ENCODE peak calls at places on chromosomes 3 and 15, in eight cellular contexts. R is heart right ventricle, B is K562, J is sigmoid colon, P is PC-3, H is mesenchymal stem cell, Y is left lung, K is upper lobe of right lung. I is an unnamed sample.

GRCh38 chr3:36707623-36708409 is 56.5 kb downstream of the DCLK3 start:
- DNase-seq in J (no peak), H (peak; percentile 41), B (peak; percentile 72), K (no peak), Y (no peak), P (peak; percentile 54), R (no peak), I (no peak)

GRCh38 chr3:177211503-177212277 is 14.4 kb upstream of the TBL1XR1 start:
- DNase-seq in R (no peak), Y (no peak), H (no peak), P (peak; percentile 48), B (peak; percentile 43), K (no peak), J (no peak), I (no peak)

GRCh38 chr15:44102675-44103254 is 92.3 kb downstream of the FRMD5 start:
- DNase-seq in K (no peak), J (no peak), P (peak; percentile 99), B (no peak), Y (no peak), H (peak; percentile 96), R (peak; percentile 15), I (peak; percentile 89)

GRCh38 chr15:92077353-92078080 is 224.0 kb downstream of the SLCO3A1 start:
- DNase-seq in P (peak; percentile 69), H (peak; percentile 21), B (peak; percentile 59), R (peak; percentile 83), Y (no peak), J (peak; percentile 79), K (peak; percentile 77), I (peak; percentile 89)

GRCh38 chr3:139830817-139831216 is 104.2 kb upstream of the CLSTN2 start:
- DNase-seq in R (peak; percentile 50), B (no peak), Y (peak; percentile 29), K (peak; percentile 67), P (no peak), H (no peak), J (no peak), I (peak; percentile 2)

GRCh38 chr3:69696365-69696764 is 42.9 kb upstream of the MITF start:
- DNase-seq in R (no peak), B (no peak), Y (no peak), K (no peak), J (no peak), H (no peak), P (no peak), I (no peak)

GRCh38 chr15:72474912-72475601 is 927 bp downstream of the ARIH1 start:
- DNase-seq in K (peak; percentile 90), P (peak; percentile 48), Y (peak; percentile 92), H (peak; percentile 81), B (peak; percentile 76), R (peak; percentile 75), J (peak; percentile 92), I (peak; percentile 80)

GRCh38 chr3:134003066-134003465 is 26.7 kb downstream of the SLCO2A1 start:
- DNase-seq in P (no peak), Y (no peak), R (no peak), J (peak; percentile 13), K (no peak), H (no peak), B (no peak), I (no peak)

GRCh38 chr3:36792342-36792741 is 28.0 kb upstream of the DCLK3 start:
- DNase-seq in R (no peak), J (no peak), H (peak; percentile 38), B (peak; percentile 66), P (peak; percentile 67), Y (no peak), K (no peak), I (no peak)

GRCh38 chr3:63532521-63532920 is 120.0 kb upstream of the SNTN start:
- DNase-seq in B (no peak), Y (no peak), P (no peak), H (no peak), R (no peak), K (no peak), J (no peak), I (no peak)

GRCh38 chr3:99171815-99172214 is 270.3 kb upstream of the DCBLD2 start:
- DNase-seq in R (no peak), J (no peak), B (no peak), H (no peak), P (no peak), K (no peak), Y (no peak), I (no peak)

GRCh38 chr15:77631790-77632551 is 741 bp downstream of the LINGO1 start:
- DNase-seq in K (no peak), J (no peak), H (no peak), R (no peak), B (peak; percentile 44), P (no peak), Y (no peak), I (peak; percentile 36)

GRCh38 chr3:16849240-16849639 is 35.5 kb upstream of the PLCL2 start:
- DNase-seq in H (no peak), B (no peak), J (peak; percentile 70), P (no peak), R (peak; percentile 84), Y (no peak), K (peak; percentile 65), I (peak; percentile 65)

GRCh38 chr3:179829391-179829790 is 176.6 kb downstream of the USP13 start:
- DNase-seq in H (no peak), R (no peak), B (no peak), J (no peak), P (no peak), Y (no peak), K (no peak), I (no peak)

GRCh38 chr3:10006048-10006761 is 19.6 kb upstream of the EMC3 start:
- DNase-seq in K (no peak), P (no peak), B (no peak), H (no peak), R (no peak), J (peak; percentile 57), Y (no peak), I (no peak)

GRCh38 chr3:12938258-12938711 is 96.9 kb upstream of the RPL32 start:
- DNase-seq in K (no peak), H (no peak), J (peak; percentile 81), B (no peak), Y (no peak), P (no peak), R (peak; percentile 82), I (peak; percentile 58)

GRCh38 chr3:165895919-165896318 is 58.7 kb upstream of the BCHE start:
- DNase-seq in Y (no peak), P (peak; percentile 51), B (peak; percentile 20), R (no peak), K (no peak), J (no peak), H (peak; percentile 30), I (no peak)

GRCh38 chr15:34818531-34818930 is 23.2 kb upstream of the ACTC1 start:
- DNase-seq in Y (no peak), H (peak; percentile 6), R (no peak), B (no peak), J (no peak), K (no peak), P (no peak), I (no peak)

GRCh38 chr3:179192542-179192941 is 44.4 kb downstream of the PIK3CA start:
- DNase-seq in H (no peak), J (no peak), Y (no peak), P (no peak), R (no peak), B (no peak), K (no peak), I (no peak)

GRCh38 chr15:74815121-74815933 is 2.7 kb downstream of the LMAN1L start:
- DNase-seq in R (no peak), K (no peak), Y (peak; percentile 61), J (no peak), P (peak; percentile 59), B (no peak), H (no peak), I (no peak)

DNA sequence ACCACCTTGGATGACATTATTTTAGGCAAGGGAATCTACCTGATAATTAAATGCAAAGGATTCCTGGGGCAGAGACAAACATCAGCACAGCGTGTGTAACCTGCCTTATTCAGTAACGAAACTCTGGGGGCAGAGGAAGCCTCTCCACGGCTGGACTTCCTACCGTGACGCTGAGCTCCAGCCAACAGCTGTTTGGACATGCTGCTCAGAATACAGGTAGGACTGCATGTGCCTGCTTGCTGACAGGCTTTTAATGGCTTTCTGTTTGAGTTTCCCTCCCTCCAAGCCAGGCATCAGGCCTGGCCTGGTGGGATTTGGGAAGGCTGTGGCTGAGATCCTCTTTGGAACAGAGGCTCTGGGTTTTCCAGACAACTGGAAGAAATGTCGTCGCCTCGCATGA is 150.6 kb downstream of the ADAMTS17 start:
- DNase-seq in B (no peak), P (no peak), Y (no peak), J (peak; percentile 24), K (no peak), H (no peak), R (no peak), I (no peak)
- H3K9me3 ChIP-seq in B (no peaks in the 10 kb centered on the region), P (no peaks in the 10 kb centered on the region), Y (no peaks in the 10 kb centered on the region), J (no peaks in the 10 kb centered on the region), K (no peaks in the 10 kb centered on the region), H (peaks cover 5% of the 10 kb centered on the region), R (no peaks in the 10 kb centered on the region), I (no peaks in the 10 kb centered on the region)

DNA sequence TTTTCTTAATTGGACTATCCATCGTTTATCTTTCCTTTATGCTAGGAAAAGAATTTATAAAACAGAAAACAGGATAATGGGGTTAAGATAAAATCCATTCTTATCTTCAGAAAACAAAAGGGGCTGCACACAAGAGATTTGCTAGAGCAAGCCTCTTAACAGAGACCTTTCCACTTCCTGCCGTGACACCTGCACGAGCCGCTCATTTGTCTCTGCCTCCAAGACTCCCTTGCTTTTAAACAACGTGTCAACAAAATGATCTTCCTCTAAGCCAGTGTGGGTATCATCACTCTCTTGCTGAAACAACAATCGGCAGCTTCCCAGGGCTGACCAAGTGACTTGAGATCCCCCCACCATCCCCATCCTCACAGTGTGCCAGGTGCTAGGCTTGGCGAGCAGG is 33.1 kb downstream of the GABRB3 start:
- DNase-seq in R (no peak), H (no peak), K (no peak), P (no peak), Y (no peak), B (no peak), J (no peak), I (no peak)
- H3K9me3 ChIP-seq in R (no peaks in the 10 kb centered on the region), H (peaks cover 3% of the 10 kb centered on the region), K (no peaks in the 10 kb centered on the region), P (peaks cover 6% of the 10 kb centered on the region), Y (no peaks in the 10 kb centered on the region), B (no peaks in the 10 kb centered on the region), J (no peaks in the 10 kb centered on the region), I (no peaks in the 10 kb centered on the region)

DNA sequence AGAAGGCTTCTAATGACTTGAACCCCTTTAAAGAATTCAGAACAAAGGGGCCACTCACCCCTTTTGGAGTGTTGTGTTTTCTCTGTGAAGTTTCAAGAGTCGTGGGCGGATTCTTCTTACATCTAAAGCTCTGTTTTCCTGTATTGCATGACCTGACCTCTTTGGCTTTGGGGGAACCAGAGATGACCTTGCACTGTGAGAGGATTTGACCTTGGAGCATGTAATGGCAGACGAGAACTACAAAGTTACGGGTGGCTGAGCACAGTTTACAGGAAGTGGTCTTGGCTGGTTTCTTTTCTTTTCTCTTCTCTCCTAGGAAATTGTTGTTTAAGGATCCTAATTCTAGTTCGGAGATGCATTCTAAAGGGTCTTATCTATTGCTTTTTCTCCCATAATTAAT is 6.2 kb upstream of the BDH1 start:
- DNase-seq in Y (no peak), P (no peak), H (no peak), R (no peak), B (no peak), J (no peak), K (no peak), I (no peak)
- H3K9me3 ChIP-seq in Y (no peaks in the 10 kb centered on the region), P (peaks cover 23% of the 10 kb centered on the region), H (peaks cover 6% of the 10 kb centered on the region), R (peaks cover 15% of the 10 kb centered on the region), B (no peaks in the 10 kb centered on the region), J (no peaks in the 10 kb centered on the region), K (no peaks in the 10 kb centered on the region), I (peaks cover 25% of the 10 kb centered on the region)

DNA sequence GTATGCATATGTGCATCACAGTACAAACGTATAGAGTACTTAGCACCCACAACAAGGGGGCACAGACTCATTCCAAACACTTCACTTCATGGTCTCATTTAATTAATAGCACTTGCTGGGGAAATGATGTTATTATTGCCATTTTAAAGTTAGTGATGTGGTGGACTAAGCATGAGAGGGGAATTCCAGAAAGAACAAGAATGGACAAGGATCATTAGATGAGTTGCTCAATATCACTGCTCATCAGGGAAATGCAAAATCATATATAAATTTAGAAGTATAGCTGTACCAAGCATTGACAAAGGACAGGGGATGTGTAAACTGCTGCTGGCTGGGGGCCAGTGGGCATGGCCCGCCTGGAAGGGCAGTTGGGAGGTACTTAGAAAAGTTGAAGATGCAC is 14.7 kb downstream of the PRR20G start:
- DNase-seq in H (no peak), B (no peak), P (no peak), Y (no peak), K (no peak), R (no peak), J (no peak), I (no peak)
- H3K9me3 ChIP-seq in H (peaks cover 22% of the 10 kb centered on the region), B (no peaks in the 10 kb centered on the region), P (no peaks in the 10 kb centered on the region), Y (no peaks in the 10 kb centered on the region), K (no peaks in the 10 kb centered on the region), R (peaks cover 16% of the 10 kb centered on the region), J (no peaks in the 10 kb centered on the region), I (peaks cover 19% of the 10 kb centered on the region)